ENCODE peak calls at places on chromosome 4, in four cellular contexts. I, U, Y and M are unnamed samples.

GRCh38 chr4:38166082-38166481 is 205.9 kb downstream of the PTTG2 start:
- DNase-seq in I (no peak), U (no peak), Y (no peak), M (no peak)

GRCh38 chr4:169252339-169253086 is 18.2 kb downstream of the SH3RF1 start:
- DNase-seq in I (no peak), U (no peak), Y (no peak), M (no peak)

GRCh38 chr4:31365006-31365690 is 645.0 kb downstream of the PCDH7 start:
- DNase-seq in I (no peak), U (no peak), Y (no peak), M (no peak)

GRCh38 chr4:12852338-12853307 is 631.5 kb downstream of the RAB28 start:
- DNase-seq in I (no peak), U (no peak), Y (no peak), M (no peak)

GRCh38 chr4:110195561-110196205 is 2.7 kb downstream of the ELOVL6 start:
- DNase-seq in I (no peak), U (no peak), Y (no peak), M (no peak)

GRCh38 chr4:136002316-136002715 is 1530.0 kb downstream of the PCDH18 start:
- DNase-seq in I (no peak), U (no peak), Y (no peak), M (no peak)

GRCh38 chr4:87950516-87950915 is 25.0 kb upstream of the SPP1 start:
- DNase-seq in I (no peak), U (no peak), Y (no peak), M (no peak)

GRCh38 chr4:51840791-51841190 is 2.2 kb upstream of the DCUN1D4 start:
- DNase-seq in I (no peak), U (no peak), Y (no peak), M (no peak)

GRCh38 chr4:40613456-40613855 is 16.2 kb downstream of the RBM47 start:
- DNase-seq in I (no peak), U (no peak), Y (no peak), M (no peak)